ENCODE peak calls at places on chromosome 15, in six cellular contexts. X is mesothelial cell of epicardium, J is memory B cell, Z is COR-L47, U is SJSA1, O is DMS153. V is an unnamed sample.

GRCh38 chr15:64503640-64504039 is 43.3 kb downstream of the ZNF609 start:
- DNase-seq in O (no peak), X (no peak), J (no peak), U (no peak), Z (no peak), V (no peak)

GRCh38 chr15:74992619-74993018 is 2.7 kb upstream of the SCAMP5 start:
- DNase-seq in U (no peak), X (no peak), Z (no peak), J (no peak), O (no peak), V (no peak)

GRCh38 chr15:97473615-97474014 is 486.9 kb upstream of the ARRDC4 start:
- DNase-seq in U (no peak), Z (no peak), O (no peak), X (no peak), J (no peak), V (no peak)

GRCh38 chr15:41154412-41154811 is 38.3 kb upstream of the INO80 start:
- DNase-seq in U (no peak), J (no peak), O (no peak), X (no peak), Z (no peak), V (no peak)

GRCh38 chr15:88604972-88605506 is 16.1 kb upstream of the AEN start:
- DNase-seq in U (no peak), O (no peak), J (no peak), Z (peak; percentile 38), X (no peak), V (peak; percentile 68)

GRCh38 chr15:101171954-101172353 is 79.9 kb downstream of the CHSY1 start:
- DNase-seq in J (no peak), X (no peak), U (no peak), O (no peak), Z (no peak), V (no peak)

GRCh38 chr15:45499426-45499825 is 23.1 kb downstream of the SLC30A4 start:
- DNase-seq in U (peak; percentile 13), J (no peak), O (no peak), Z (no peak), X (no peak), V (no peak)

GRCh38 chr15:34588046-34588674 is 4.7 kb upstream of the GOLGA8B start:
- DNase-seq in X (no peak), Z (peak; percentile 83), U (peak; percentile 84), J (peak; percentile 51), O (peak; percentile 19), V (peak; percentile 59)

GRCh38 chr15:65372787-65373067 is 5.1 kb downstream of the IGDCC3 start:
- DNase-seq in Z (no peak), O (peak; percentile 14), U (no peak), X (no peak), J (no peak), V (no peak)

GRCh38 chr15:39661776-39662175 is 80.9 kb downstream of the THBS1 start:
- DNase-seq in Z (no peak), J (no peak), U (no peak), X (no peak), O (no peak), V (no peak)

GRCh38 chr15:69154684-69155083 is 5.8 kb upstream of the GLCE start:
- DNase-seq in O (no peak), U (peak; percentile 49), J (no peak), Z (no peak), X (no peak), V (no peak)

GRCh38 chr15:84887928-84888327 is 3.5 kb downstream of the SLC28A1 start:
- DNase-seq in X (no peak), J (no peak), U (no peak), O (no peak), Z (no peak), V (no peak)